ENCODE peak calls at places on chromosomes 1 and 21, in ten cellular contexts. One of them, this sample, is unnamed.
A peak's percentile ranks its signal among the peaks of the same experiment; 100 is the strongest.

GRCh38 chr1:94039514-94039870 is 81.5 kb downstream of the ABCA4 start:
- DNase-seq in H4: peak; percentile 65
- DNase-seq in tibial artery: peak; percentile 80
- DNase-seq in stimulated activated CD8-positive, alpha-beta memory T cell treated with anti-CD3 and anti-CD28 coated beads, Interleukin-2, amount 100 ng/mL, for 48 hours: peak; percentile 49
- DNase-seq in NCI-H460: peak; percentile 59
- DNase-seq in NCI-H1092 treated with DMSO at 0.1 percent for 48 hours: peak; percentile 33
- DNase-seq in HEK293T: peak; percentile 86
- DNase-seq in hippocampal formation: peak; percentile 36
- DNase-seq in right atrium auricular region: peak; percentile 88
- DNase-seq in activated CD4-positive, alpha-beta T cell treated with anti-CD3 and anti-CD28 coated beads, Interleukin-2, amount 50 U/mL, for 24 hours: peak; percentile 32
- DNase-seq in this sample: no peak

GRCh38 chr1:248842781-248843331 is 4.8 kb downstream of the ZNF672 start:
- DNase-seq in H4: no peak
- DNase-seq in tibial artery: peak; percentile 60
- DNase-seq in stimulated activated CD8-positive, alpha-beta memory T cell treated with anti-CD3 and anti-CD28 coated beads, Interleukin-2, amount 100 ng/mL, for 48 hours: no peak
- DNase-seq in NCI-H460: no peak
- DNase-seq in NCI-H1092 treated with DMSO at 0.1 percent for 48 hours: no peak
- DNase-seq in HEK293T: no peak
- DNase-seq in hippocampal formation: no peak
- DNase-seq in right atrium auricular region: no peak
- DNase-seq in activated CD4-positive, alpha-beta T cell treated with anti-CD3 and anti-CD28 coated beads, Interleukin-2, amount 50 U/mL, for 24 hours: no peak
- DNase-seq in this sample: no peak

GRCh38 chr1:53838654-53838974 is 518 bp upstream of the NDC1 start:
- DNase-seq in H4: no peak
- DNase-seq in tibial artery: no peak
- DNase-seq in stimulated activated CD8-positive, alpha-beta memory T cell treated with anti-CD3 and anti-CD28 coated beads, Interleukin-2, amount 100 ng/mL, for 48 hours: no peak
- DNase-seq in NCI-H460: no peak
- DNase-seq in NCI-H1092 treated with DMSO at 0.1 percent for 48 hours: no peak
- DNase-seq in HEK293T: no peak
- DNase-seq in hippocampal formation: no peak
- DNase-seq in right atrium auricular region: no peak
- DNase-seq in activated CD4-positive, alpha-beta T cell treated with anti-CD3 and anti-CD28 coated beads, Interleukin-2, amount 50 U/mL, for 24 hours: no peak
- DNase-seq in this sample: no peak

GRCh38 chr1:234955107-234955731 is 173.4 kb downstream of the TOMM20 start:
- DNase-seq in H4: no peak
- DNase-seq in tibial artery: peak; percentile 83
- DNase-seq in stimulated activated CD8-positive, alpha-beta memory T cell treated with anti-CD3 and anti-CD28 coated beads, Interleukin-2, amount 100 ng/mL, for 48 hours: no peak
- DNase-seq in NCI-H460: no peak
- DNase-seq in NCI-H1092 treated with DMSO at 0.1 percent for 48 hours: no peak
- DNase-seq in HEK293T: no peak
- DNase-seq in hippocampal formation: peak; percentile 64
- DNase-seq in right atrium auricular region: peak; percentile 82
- DNase-seq in activated CD4-positive, alpha-beta T cell treated with anti-CD3 and anti-CD28 coated beads, Interleukin-2, amount 50 U/mL, for 24 hours: no peak
- DNase-seq in this sample: no peak

GRCh38 chr1:161082996-161083742 is 6.2 kb downstream of the NECTIN4 start:
- DNase-seq in H4: peak; percentile 91
- DNase-seq in tibial artery: peak; percentile 84
- DNase-seq in stimulated activated CD8-positive, alpha-beta memory T cell treated with anti-CD3 and anti-CD28 coated beads, Interleukin-2, amount 100 ng/mL, for 48 hours: no peak
- DNase-seq in NCI-H460: peak; percentile 43
- DNase-seq in NCI-H1092 treated with DMSO at 0.1 percent for 48 hours: no peak
- DNase-seq in HEK293T: peak; percentile 40
- DNase-seq in hippocampal formation: no peak
- DNase-seq in right atrium auricular region: peak; percentile 95
- DNase-seq in activated CD4-positive, alpha-beta T cell treated with anti-CD3 and anti-CD28 coated beads, Interleukin-2, amount 50 U/mL, for 24 hours: no peak
- DNase-seq in this sample: no peak

GRCh38 chr21:14235101-14235500 is 19.1 kb downstream of the RBM11 start:
- DNase-seq in H4: no peak
- DNase-seq in tibial artery: no peak
- DNase-seq in stimulated activated CD8-positive, alpha-beta memory T cell treated with anti-CD3 and anti-CD28 coated beads, Interleukin-2, amount 100 ng/mL, for 48 hours: no peak
- DNase-seq in NCI-H460: no peak
- DNase-seq in NCI-H1092 treated with DMSO at 0.1 percent for 48 hours: no peak
- DNase-seq in HEK293T: no peak
- DNase-seq in hippocampal formation: no peak
- DNase-seq in right atrium auricular region: no peak
- DNase-seq in activated CD4-positive, alpha-beta T cell treated with anti-CD3 and anti-CD28 coated beads, Interleukin-2, amount 50 U/mL, for 24 hours: no peak
- DNase-seq in this sample: no peak

GRCh38 chr1:193113258-193113991 is 8.2 kb upstream of the GLRX2 start:
- DNase-seq in H4: no peak
- DNase-seq in tibial artery: no peak
- DNase-seq in stimulated activated CD8-positive, alpha-beta memory T cell treated with anti-CD3 and anti-CD28 coated beads, Interleukin-2, amount 100 ng/mL, for 48 hours: no peak
- DNase-seq in NCI-H460: no peak
- DNase-seq in NCI-H1092 treated with DMSO at 0.1 percent for 48 hours: no peak
- DNase-seq in HEK293T: no peak
- DNase-seq in hippocampal formation: no peak
- DNase-seq in right atrium auricular region: no peak
- DNase-seq in activated CD4-positive, alpha-beta T cell treated with anti-CD3 and anti-CD28 coated beads, Interleukin-2, amount 50 U/mL, for 24 hours: no peak
- DNase-seq in this sample: no peak

GRCh38 chr1:154556422-154556821 is 2.0 kb downstream of the UBE2Q1 start:
- DNase-seq in H4: no peak
- DNase-seq in tibial artery: no peak
- DNase-seq in stimulated activated CD8-positive, alpha-beta memory T cell treated with anti-CD3 and anti-CD28 coated beads, Interleukin-2, amount 100 ng/mL, for 48 hours: no peak
- DNase-seq in NCI-H460: no peak
- DNase-seq in NCI-H1092 treated with DMSO at 0.1 percent for 48 hours: no peak
- DNase-seq in HEK293T: no peak
- DNase-seq in hippocampal formation: no peak
- DNase-seq in right atrium auricular region: no peak
- DNase-seq in activated CD4-positive, alpha-beta T cell treated with anti-CD3 and anti-CD28 coated beads, Interleukin-2, amount 50 U/mL, for 24 hours: no peak
- DNase-seq in this sample: no peak

GRCh38 chr1:93758842-93759515 is 77.3 kb upstream of the BCAR3 start:
- DNase-seq in H4: peak; percentile 92
- DNase-seq in tibial artery: no peak
- DNase-seq in stimulated activated CD8-positive, alpha-beta memory T cell treated with anti-CD3 and anti-CD28 coated beads, Interleukin-2, amount 100 ng/mL, for 48 hours: no peak
- DNase-seq in NCI-H460: peak; percentile 91
- DNase-seq in NCI-H1092 treated with DMSO at 0.1 percent for 48 hours: no peak
- DNase-seq in HEK293T: no peak
- DNase-seq in hippocampal formation: no peak
- DNase-seq in right atrium auricular region: peak; percentile 72
- DNase-seq in activated CD4-positive, alpha-beta T cell treated with anti-CD3 and anti-CD28 coated beads, Interleukin-2, amount 50 U/mL, for 24 hours: no peak
- DNase-seq in this sample: no peak

GRCh38 chr1:206010101-206010500 is 6.9 kb upstream of the RAB7B start:
- DNase-seq in H4: no peak
- DNase-seq in tibial artery: no peak
- DNase-seq in stimulated activated CD8-positive, alpha-beta memory T cell treated with anti-CD3 and anti-CD28 coated beads, Interleukin-2, amount 100 ng/mL, for 48 hours: no peak
- DNase-seq in NCI-H460: no peak
- DNase-seq in NCI-H1092 treated with DMSO at 0.1 percent for 48 hours: no peak
- DNase-seq in HEK293T: no peak
- DNase-seq in hippocampal formation: no peak
- DNase-seq in right atrium auricular region: no peak
- DNase-seq in activated CD4-positive, alpha-beta T cell treated with anti-CD3 and anti-CD28 coated beads, Interleukin-2, amount 50 U/mL, for 24 hours: no peak
- DNase-seq in this sample: peak; percentile 44

GRCh38 chr1:151310986-151311385 is 16.2 kb downstream of the PI4KB start:
- DNase-seq in H4: no peak
- DNase-seq in tibial artery: no peak
- DNase-seq in stimulated activated CD8-positive, alpha-beta memory T cell treated with anti-CD3 and anti-CD28 coated beads, Interleukin-2, amount 100 ng/mL, for 48 hours: no peak
- DNase-seq in NCI-H460: no peak
- DNase-seq in NCI-H1092 treated with DMSO at 0.1 percent for 48 hours: no peak
- DNase-seq in HEK293T: no peak
- DNase-seq in hippocampal formation: no peak
- DNase-seq in right atrium auricular region: no peak
- DNase-seq in activated CD4-positive, alpha-beta T cell treated with anti-CD3 and anti-CD28 coated beads, Interleukin-2, amount 50 U/mL, for 24 hours: no peak
- DNase-seq in this sample: no peak

GRCh38 chr1:235017719-235018118 is 110.9 kb downstream of the TOMM20 start:
- DNase-seq in H4: no peak
- DNase-seq in tibial artery: peak; percentile 1
- DNase-seq in stimulated activated CD8-positive, alpha-beta memory T cell treated with anti-CD3 and anti-CD28 coated beads, Interleukin-2, amount 100 ng/mL, for 48 hours: no peak
- DNase-seq in NCI-H460: no peak
- DNase-seq in NCI-H1092 treated with DMSO at 0.1 percent for 48 hours: no peak
- DNase-seq in HEK293T: no peak
- DNase-seq in hippocampal formation: no peak
- DNase-seq in right atrium auricular region: no peak
- DNase-seq in activated CD4-positive, alpha-beta T cell treated with anti-CD3 and anti-CD28 coated beads, Interleukin-2, amount 50 U/mL, for 24 hours: no peak
- DNase-seq in this sample: no peak

GRCh38 chr1:230105754-230106625 is 39.0 kb downstream of the GALNT2 start:
- DNase-seq in H4: peak; percentile 62
- DNase-seq in tibial artery: no peak
- DNase-seq in stimulated activated CD8-positive, alpha-beta memory T cell treated with anti-CD3 and anti-CD28 coated beads, Interleukin-2, amount 100 ng/mL, for 48 hours: no peak
- DNase-seq in NCI-H460: peak; percentile 38
- DNase-seq in NCI-H1092 treated with DMSO at 0.1 percent for 48 hours: no peak
- DNase-seq in HEK293T: no peak
- DNase-seq in hippocampal formation: no peak
- DNase-seq in right atrium auricular region: no peak
- DNase-seq in activated CD4-positive, alpha-beta T cell treated with anti-CD3 and anti-CD28 coated beads, Interleukin-2, amount 50 U/mL, for 24 hours: no peak
- DNase-seq in this sample: no peak

GRCh38 chr1:41360074-41361027 is 883 bp upstream of the FOXO6 start:
- DNase-seq in H4: no peak
- DNase-seq in tibial artery: peak; percentile 60
- DNase-seq in stimulated activated CD8-positive, alpha-beta memory T cell treated with anti-CD3 and anti-CD28 coated beads, Interleukin-2, amount 100 ng/mL, for 48 hours: no peak
- DNase-seq in NCI-H460: no peak
- DNase-seq in NCI-H1092 treated with DMSO at 0.1 percent for 48 hours: no peak
- DNase-seq in HEK293T: no peak
- DNase-seq in hippocampal formation: no peak
- DNase-seq in right atrium auricular region: no peak
- DNase-seq in activated CD4-positive, alpha-beta T cell treated with anti-CD3 and anti-CD28 coated beads, Interleukin-2, amount 50 U/mL, for 24 hours: no peak
- DNase-seq in this sample: no peak

GRCh38 chr1:235553063-235553675 is 48.9 kb upstream of the B3GALNT2 start:
- DNase-seq in H4: no peak
- DNase-seq in tibial artery: no peak
- DNase-seq in stimulated activated CD8-positive, alpha-beta memory T cell treated with anti-CD3 and anti-CD28 coated beads, Interleukin-2, amount 100 ng/mL, for 48 hours: no peak
- DNase-seq in NCI-H460: no peak
- DNase-seq in NCI-H1092 treated with DMSO at 0.1 percent for 48 hours: no peak
- DNase-seq in HEK293T: no peak
- DNase-seq in hippocampal formation: no peak
- DNase-seq in right atrium auricular region: no peak
- DNase-seq in activated CD4-positive, alpha-beta T cell treated with anti-CD3 and anti-CD28 coated beads, Interleukin-2, amount 50 U/mL, for 24 hours: no peak
- DNase-seq in this sample: no peak

GRCh38 chr1:30374400-30375070 is 348.9 kb downstream of the MATN1 start:
- DNase-seq in H4: no peak
- DNase-seq in tibial artery: peak; percentile 54
- DNase-seq in stimulated activated CD8-positive, alpha-beta memory T cell treated with anti-CD3 and anti-CD28 coated beads, Interleukin-2, amount 100 ng/mL, for 48 hours: no peak
- DNase-seq in NCI-H460: no peak
- DNase-seq in NCI-H1092 treated with DMSO at 0.1 percent for 48 hours: no peak
- DNase-seq in HEK293T: no peak
- DNase-seq in hippocampal formation: no peak
- DNase-seq in right atrium auricular region: peak; percentile 23
- DNase-seq in activated CD4-positive, alpha-beta T cell treated with anti-CD3 and anti-CD28 coated beads, Interleukin-2, amount 50 U/mL, for 24 hours: no peak
- DNase-seq in this sample: peak; percentile 80

GRCh38 chr1:121483961-121484424 is 299.2 kb downstream of the SRGAP2C start:
- DNase-seq in H4: peak; percentile 74
- DNase-seq in tibial artery: no peak
- DNase-seq in stimulated activated CD8-positive, alpha-beta memory T cell treated with anti-CD3 and anti-CD28 coated beads, Interleukin-2, amount 100 ng/mL, for 48 hours: no peak
- DNase-seq in NCI-H460: peak; percentile 16
- DNase-seq in NCI-H1092 treated with DMSO at 0.1 percent for 48 hours: no peak
- DNase-seq in HEK293T: no peak
- DNase-seq in hippocampal formation: no peak
- DNase-seq in right atrium auricular region: no peak
- DNase-seq in activated CD4-positive, alpha-beta T cell treated with anti-CD3 and anti-CD28 coated beads, Interleukin-2, amount 50 U/mL, for 24 hours: no peak
- DNase-seq in this sample: no peak

GRCh38 chr1:230359992-230360391 is 66.1 kb downstream of the PGBD5 start:
- DNase-seq in H4: peak; percentile 75
- DNase-seq in tibial artery: no peak
- DNase-seq in stimulated activated CD8-positive, alpha-beta memory T cell treated with anti-CD3 and anti-CD28 coated beads, Interleukin-2, amount 100 ng/mL, for 48 hours: no peak
- DNase-seq in NCI-H460: no peak
- DNase-seq in NCI-H1092 treated with DMSO at 0.1 percent for 48 hours: no peak
- DNase-seq in HEK293T: no peak
- DNase-seq in hippocampal formation: no peak
- DNase-seq in right atrium auricular region: no peak
- DNase-seq in activated CD4-positive, alpha-beta T cell treated with anti-CD3 and anti-CD28 coated beads, Interleukin-2, amount 50 U/mL, for 24 hours: no peak
- DNase-seq in this sample: no peak

GRCh38 chr1:69319287-69319686 is 248.4 kb upstream of the LRRC7 start:
- DNase-seq in H4: no peak
- DNase-seq in tibial artery: no peak
- DNase-seq in stimulated activated CD8-positive, alpha-beta memory T cell treated with anti-CD3 and anti-CD28 coated beads, Interleukin-2, amount 100 ng/mL, for 48 hours: no peak
- DNase-seq in NCI-H460: no peak
- DNase-seq in NCI-H1092 treated with DMSO at 0.1 percent for 48 hours: no peak
- DNase-seq in HEK293T: no peak
- DNase-seq in hippocampal formation: no peak
- DNase-seq in right atrium auricular region: no peak
- DNase-seq in activated CD4-positive, alpha-beta T cell treated with anti-CD3 and anti-CD28 coated beads, Interleukin-2, amount 50 U/mL, for 24 hours: no peak
- DNase-seq in this sample: no peak

GRCh38 chr1:93839756-93840155 is 39.2 kb downstream of the DNTTIP2 start:
- DNase-seq in H4: no peak
- DNase-seq in tibial artery: no peak
- DNase-seq in stimulated activated CD8-positive, alpha-beta memory T cell treated with anti-CD3 and anti-CD28 coated beads, Interleukin-2, amount 100 ng/mL, for 48 hours: no peak
- DNase-seq in NCI-H460: no peak
- DNase-seq in NCI-H1092 treated with DMSO at 0.1 percent for 48 hours: no peak
- DNase-seq in HEK293T: no peak
- DNase-seq in hippocampal formation: no peak
- DNase-seq in right atrium auricular region: no peak
- DNase-seq in activated CD4-positive, alpha-beta T cell treated with anti-CD3 and anti-CD28 coated beads, Interleukin-2, amount 50 U/mL, for 24 hours: no peak
- DNase-seq in this sample: no peak

GRCh38 chr1:116982319-116983004 is 19.1 kb upstream of the CD101 start:
- DNase-seq in H4: no peak
- DNase-seq in tibial artery: no peak
- DNase-seq in stimulated activated CD8-positive, alpha-beta memory T cell treated with anti-CD3 and anti-CD28 coated beads, Interleukin-2, amount 100 ng/mL, for 48 hours: no peak
- DNase-seq in NCI-H460: no peak
- DNase-seq in NCI-H1092 treated with DMSO at 0.1 percent for 48 hours: no peak
- DNase-seq in HEK293T: no peak
- DNase-seq in hippocampal formation: no peak
- DNase-seq in right atrium auricular region: no peak
- DNase-seq in activated CD4-positive, alpha-beta T cell treated with anti-CD3 and anti-CD28 coated beads, Interleukin-2, amount 50 U/mL, for 24 hours: no peak
- DNase-seq in this sample: no peak

GRCh38 chr1:43302226-43302625 is 1.4 kb downstream of the TIE1 start:
- DNase-seq in H4: no peak
- DNase-seq in tibial artery: no peak
- DNase-seq in stimulated activated CD8-positive, alpha-beta memory T cell treated with anti-CD3 and anti-CD28 coated beads, Interleukin-2, amount 100 ng/mL, for 48 hours: no peak
- DNase-seq in NCI-H460: no peak
- DNase-seq in NCI-H1092 treated with DMSO at 0.1 percent for 48 hours: no peak
- DNase-seq in HEK293T: no peak
- DNase-seq in hippocampal formation: no peak
- DNase-seq in right atrium auricular region: no peak
- DNase-seq in activated CD4-positive, alpha-beta T cell treated with anti-CD3 and anti-CD28 coated beads, Interleukin-2, amount 50 U/mL, for 24 hours: no peak
- DNase-seq in this sample: no peak

GRCh38 chr1:220113136-220113695 is 19.3 kb downstream of the IARS2 start:
- DNase-seq in H4: peak; percentile 21
- DNase-seq in tibial artery: no peak
- DNase-seq in stimulated activated CD8-positive, alpha-beta memory T cell treated with anti-CD3 and anti-CD28 coated beads, Interleukin-2, amount 100 ng/mL, for 48 hours: no peak
- DNase-seq in NCI-H460: peak; percentile 59
- DNase-seq in NCI-H1092 treated with DMSO at 0.1 percent for 48 hours: no peak
- DNase-seq in HEK293T: peak; percentile 38
- DNase-seq in hippocampal formation: no peak
- DNase-seq in right atrium auricular region: no peak
- DNase-seq in activated CD4-positive, alpha-beta T cell treated with anti-CD3 and anti-CD28 coated beads, Interleukin-2, amount 50 U/mL, for 24 hours: no peak
- DNase-seq in this sample: no peak

GRCh38 chr1:151502035-151502728 is 9.0 kb upstream of the CGN start:
- DNase-seq in H4: no peak
- DNase-seq in tibial artery: no peak
- DNase-seq in stimulated activated CD8-positive, alpha-beta memory T cell treated with anti-CD3 and anti-CD28 coated beads, Interleukin-2, amount 100 ng/mL, for 48 hours: no peak
- DNase-seq in NCI-H460: no peak
- DNase-seq in NCI-H1092 treated with DMSO at 0.1 percent for 48 hours: no peak
- DNase-seq in HEK293T: no peak
- DNase-seq in hippocampal formation: no peak
- DNase-seq in right atrium auricular region: no peak
- DNase-seq in activated CD4-positive, alpha-beta T cell treated with anti-CD3 and anti-CD28 coated beads, Interleukin-2, amount 50 U/mL, for 24 hours: no peak
- DNase-seq in this sample: no peak

GRCh38 chr1:206011057-206011456 is 7.9 kb upstream of the RAB7B start:
- DNase-seq in H4: no peak
- DNase-seq in tibial artery: no peak
- DNase-seq in stimulated activated CD8-positive, alpha-beta memory T cell treated with anti-CD3 and anti-CD28 coated beads, Interleukin-2, amount 100 ng/mL, for 48 hours: no peak
- DNase-seq in NCI-H460: no peak
- DNase-seq in NCI-H1092 treated with DMSO at 0.1 percent for 48 hours: no peak
- DNase-seq in HEK293T: no peak
- DNase-seq in hippocampal formation: no peak
- DNase-seq in right atrium auricular region: no peak
- DNase-seq in activated CD4-positive, alpha-beta T cell treated with anti-CD3 and anti-CD28 coated beads, Interleukin-2, amount 50 U/mL, for 24 hours: no peak
- DNase-seq in this sample: no peak

GRCh38 chr1:169240449-169241242 is 127.0 kb downstream of the NME7 start:
- DNase-seq in H4: no peak
- DNase-seq in tibial artery: no peak
- DNase-seq in stimulated activated CD8-positive, alpha-beta memory T cell treated with anti-CD3 and anti-CD28 coated beads, Interleukin-2, amount 100 ng/mL, for 48 hours: no peak
- DNase-seq in NCI-H460: no peak
- DNase-seq in NCI-H1092 treated with DMSO at 0.1 percent for 48 hours: no peak
- DNase-seq in HEK293T: no peak
- DNase-seq in hippocampal formation: no peak
- DNase-seq in right atrium auricular region: no peak
- DNase-seq in activated CD4-positive, alpha-beta T cell treated with anti-CD3 and anti-CD28 coated beads, Interleukin-2, amount 50 U/mL, for 24 hours: no peak
- DNase-seq in this sample: no peak

This sample was measured in osteocyte.